ENCODE peak calls at places on chromosomes 1 and 21, in four cellular contexts. U is K562, C is GM12878, B is HepG2. X is an unnamed sample.

GRCh38 chr1:201275266-201275666 is 8.0 kb upstream of the PKP1 start:
- DNase-seq in C (no peak), U (no peak), B (no peak), X (no peak)

GRCh38 chr1:53442297-53442696 is 16.9 kb upstream of the DMRTB1 start:
- DNase-seq in U (peak), B (no peak), C (no peak), X (no peak)

GRCh38 chr1:172588296-172589291 is 55.6 kb downstream of the SUCO start:
- DNase-seq in B (peak), U (peak), C (no peak), X (no peak)

GRCh38 chr1:212219679-212220463 is 65.3 kb upstream of the PPP2R5A start:
- DNase-seq in C (no peak), B (no peak), U (peak), X (no peak)

GRCh38 chr1:207818971-207819451 is 67.2 kb downstream of the CD46 start:
- DNase-seq in B (no peak), U (no peak), C (no peak), X (no peak)

GRCh38 chr1:160541622-160542302 is 18.7 kb upstream of the SLAMF6 start:
- DNase-seq in B (no peak), C (no peak), U (peak), X (no peak)

GRCh38 chr1:1907098-1907736 is 7.8 kb upstream of the CALML6 start:
- DNase-seq in U (no peak), B (no peak), C (peak), X (no peak)

GRCh38 chr1:3432306-3432705 is 22.2 kb upstream of the ARHGEF16 start:
- DNase-seq in U (no peak), B (no peak), C (no peak), X (no peak)

GRCh38 chr21:39020751-39021474 is 162.3 kb downstream of the PSMG1 start:
- DNase-seq in U (no peak), B (peak), C (no peak), X (no peak)

GRCh38 chr21:44658913-44659595 is 1.3 kb downstream of the KRTAP12-3 start:
- DNase-seq in B (no peak), C (no peak), U (no peak), X (no peak)

GRCh38 chr1:157512036-157512969 is 40.0 kb downstream of the FCRL5 start:
- DNase-seq in U (no peak), C (peak), B (no peak), X (no peak)

GRCh38 chr1:174153825-174154107 is 5.6 kb upstream of the RABGAP1L start:
- DNase-seq in U (no peak), B (no peak), C (no peak), X (no peak)

GRCh38 chr1:175033931-175034330 is 10.7 kb upstream of the MRPS14 start:
- DNase-seq in C (no peak), B (no peak), U (no peak), X (no peak)

GRCh38 chr21:15559612-15560011 is 170.2 kb upstream of the USP25 start:
- DNase-seq in U (no peak), C (no peak), B (no peak), X (no peak)

GRCh38 chr1:77068013-77068412 is 151.2 kb downstream of the PIGK start:
- DNase-seq in B (no peak), C (no peak), U (no peak), X (no peak)

GRCh38 chr1:183956559-183957188 is 80.9 kb downstream of the COLGALT2 start:
- DNase-seq in C (peak), B (no peak), U (peak), X (no peak)

GRCh38 chr1:45929257-45929687 is 125.9 kb downstream of the MAST2 start:
- DNase-seq in U (peak), B (peak), C (no peak), X (peak)

GRCh38 chr1:7284839-7285435 is 486.2 kb upstream of the VAMP3 start:
- DNase-seq in B (no peak), C (no peak), U (no peak), X (no peak)

GRCh38 chr1:89489037-89489729 is 35.4 kb upstream of the LRRC8B start:
- DNase-seq in C (no peak), B (no peak), U (no peak), X (no peak)

GRCh38 chr1:172670791-172671190 is 11.9 kb downstream of the FASLG start:
- DNase-seq in U (no peak), B (no peak), C (no peak), X (no peak)

GRCh38 chr1:99266731-99267130 is 2.4 kb downstream of the PLPPR4 start:
- DNase-seq in C (no peak), B (no peak), U (no peak), X (no peak)

GRCh38 chr1:228378453-228379164 is 28.0 kb downstream of the TRIM11 start:
- DNase-seq in C (no peak), B (no peak), U (peak), X (peak)

GRCh38 chr1:206036661-206037455 is 13.2 kb upstream of the CTSE start:
- DNase-seq in B (no peak), U (no peak), C (no peak), X (no peak)

GRCh38 chr21:35428489-35428888 is 379.4 kb upstream of the RUNX1 start:
- DNase-seq in U (no peak), B (no peak), C (no peak), X (no peak)

GRCh38 chr1:50084389-50084788 is 24.3 kb upstream of the ELAVL4 start:
- DNase-seq in B (no peak), C (no peak), U (no peak), X (no peak)
- TF ChIP-seq SP1 in B (no peak), C (no peak), U (no peak), X (no peak)

DNA sequence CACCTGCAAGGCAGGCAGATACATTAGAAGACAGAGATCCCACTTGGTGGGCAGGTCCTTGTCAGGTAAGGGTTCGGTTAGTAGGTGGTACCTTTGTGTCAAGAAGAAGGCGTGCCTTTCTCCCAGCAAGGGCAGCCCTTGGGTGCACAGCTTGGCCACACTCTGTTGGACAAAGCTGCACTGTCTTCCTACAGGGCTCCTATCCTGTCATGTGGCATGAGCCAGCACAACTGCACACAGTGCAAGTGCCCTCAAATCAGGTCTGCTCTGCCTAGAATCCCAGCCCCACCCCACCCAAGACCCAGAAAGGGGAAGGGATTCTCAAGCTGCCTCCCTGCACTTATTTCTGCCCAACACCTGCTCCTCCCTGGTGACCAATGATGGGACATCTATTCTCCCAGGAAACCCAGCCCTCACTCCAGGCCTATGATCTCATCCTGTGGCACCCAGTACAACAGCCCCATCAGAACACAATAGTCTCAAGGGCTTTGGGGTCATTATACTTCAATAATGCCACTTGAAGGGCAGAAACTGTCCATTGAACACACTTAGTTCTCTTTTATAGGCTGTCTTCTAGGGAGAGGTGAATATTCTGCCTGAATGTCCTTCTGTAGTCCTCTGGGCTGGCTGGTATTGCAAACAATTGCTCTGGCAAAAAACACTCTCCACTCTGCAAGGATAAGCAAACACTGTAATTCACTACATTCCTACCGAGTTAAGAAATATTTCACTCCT is 43.0 kb upstream of the IGSF3 start:
- DNase-seq in C (no peak), B (no peak), U (no peak), X (no peak)
- TF ChIP-seq BHLHE40 in C (no peak), B (no peak), U (no peak), X (no peak)

GRCh38 chr1:21956720-21957552 is 19.8 kb upstream of the HSPG2 start:
- DNase-seq in B (no peak), C (no peak), U (peak), X (no peak)
- TF ChIP-seq SP1 in B (no peak), C (no peak), U (no peak), X (no peak)

GRCh38 chr1:110535985-110536384 is 17.0 kb upstream of the KCNA10 start:
- DNase-seq in C (no peak), U (no peak), B (no peak), X (no peak)
- TF ChIP-seq BHLHE40 in C (no peak), U (no peak), B (no peak), X (no peak)

DNA sequence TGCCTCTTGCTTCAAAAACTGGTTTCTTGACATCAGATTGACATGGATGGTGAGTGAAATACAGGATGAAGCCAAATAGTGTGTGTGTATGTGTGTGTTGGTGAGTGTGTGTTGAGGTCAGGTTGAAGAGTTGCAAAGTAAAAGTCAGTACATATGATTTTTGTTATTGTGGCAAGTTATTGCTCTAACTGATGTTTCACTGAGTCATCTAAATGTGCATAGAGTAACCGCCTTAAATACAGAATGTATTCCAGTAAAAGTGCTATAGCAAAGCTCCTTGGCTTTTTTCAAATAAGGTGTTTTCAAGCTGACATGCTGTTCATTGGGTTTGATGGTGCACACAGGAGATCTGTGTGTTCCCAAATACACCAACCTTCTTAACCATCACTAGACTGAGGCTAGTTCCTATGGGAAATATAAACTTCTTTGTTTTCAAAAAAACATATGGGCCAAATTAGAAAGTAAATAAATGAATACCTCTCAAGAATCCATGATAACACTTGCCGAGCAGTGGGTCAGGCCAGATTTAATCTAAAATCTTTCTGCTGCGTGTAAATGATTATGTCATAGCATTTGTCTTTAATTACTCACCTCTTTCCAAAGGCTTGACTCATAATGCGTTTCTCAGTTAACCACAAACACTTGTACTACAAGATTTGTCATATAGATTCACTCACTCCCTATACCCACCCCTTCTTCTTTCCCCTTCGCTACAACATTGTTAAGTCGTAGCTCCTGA is 151.1 kb downstream of the LYPLAL1 start:
- DNase-seq in C (no peak), B (no peak), U (no peak), X (no peak)
- TF ChIP-seq SP1 in C (no peak), B (no peak), U (no peak), X (no peak)

GRCh38 chr1:5351366-5351765 is 640.9 kb downstream of the NPHP4 start:
- DNase-seq in B (no peak), C (no peak), U (no peak), X (no peak)

GRCh38 chr1:5345556-5345955 is 646.7 kb downstream of the NPHP4 start:
- DNase-seq in B (no peak), U (no peak), C (no peak), X (no peak)

GRCh38 chr1:5343256-5344020 is 648.8 kb downstream of the NPHP4 start:
- DNase-seq in B (no peak), C (no peak), U (no peak), X (no peak)

GRCh38 chr1:5349526-5349925 is 642.7 kb downstream of the NPHP4 start:
- DNase-seq in U (no peak), C (no peak), B (no peak), X (no peak)

DNA sequence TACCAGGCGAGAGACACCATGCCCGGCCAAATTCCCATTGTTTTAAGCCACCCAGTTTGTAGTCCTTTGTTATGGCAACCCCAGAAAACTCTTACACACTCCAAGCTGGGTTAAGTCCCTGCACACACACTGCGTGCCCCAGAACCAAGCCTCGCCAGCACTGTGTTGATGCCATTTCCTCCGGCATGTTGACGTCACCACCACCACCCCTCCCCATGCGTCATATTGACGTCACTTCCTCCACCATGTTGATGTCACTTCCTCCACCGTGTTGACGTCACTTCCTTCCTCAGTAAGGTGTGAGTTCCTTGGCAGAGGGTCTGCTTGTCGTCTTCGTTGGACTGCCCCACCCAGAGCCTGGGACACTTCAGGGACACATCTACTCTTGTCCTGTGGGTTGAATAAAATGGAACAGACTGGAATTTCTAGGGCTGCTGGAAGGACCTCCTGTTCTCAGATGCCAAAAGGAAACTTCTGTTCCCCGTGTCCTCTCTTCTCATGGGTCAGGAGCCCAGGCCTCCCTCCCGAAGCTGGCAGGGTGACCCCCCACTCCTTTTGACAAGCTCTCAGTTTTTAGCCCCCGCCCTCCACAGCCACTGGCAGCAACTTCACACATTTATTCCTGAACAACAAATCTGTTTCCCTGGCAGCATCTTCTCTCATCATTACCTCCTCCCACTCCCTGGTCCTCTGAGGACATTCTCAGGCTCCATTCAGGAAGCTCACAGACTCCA is 643.3 kb downstream of the NPHP4 start:
- DNase-seq in C (no peak), B (no peak), U (peak), X (no peak)
- TF ChIP-seq BHLHE40 in C (no peak), B (no peak), U (no peak), X (no peak)

DNA sequence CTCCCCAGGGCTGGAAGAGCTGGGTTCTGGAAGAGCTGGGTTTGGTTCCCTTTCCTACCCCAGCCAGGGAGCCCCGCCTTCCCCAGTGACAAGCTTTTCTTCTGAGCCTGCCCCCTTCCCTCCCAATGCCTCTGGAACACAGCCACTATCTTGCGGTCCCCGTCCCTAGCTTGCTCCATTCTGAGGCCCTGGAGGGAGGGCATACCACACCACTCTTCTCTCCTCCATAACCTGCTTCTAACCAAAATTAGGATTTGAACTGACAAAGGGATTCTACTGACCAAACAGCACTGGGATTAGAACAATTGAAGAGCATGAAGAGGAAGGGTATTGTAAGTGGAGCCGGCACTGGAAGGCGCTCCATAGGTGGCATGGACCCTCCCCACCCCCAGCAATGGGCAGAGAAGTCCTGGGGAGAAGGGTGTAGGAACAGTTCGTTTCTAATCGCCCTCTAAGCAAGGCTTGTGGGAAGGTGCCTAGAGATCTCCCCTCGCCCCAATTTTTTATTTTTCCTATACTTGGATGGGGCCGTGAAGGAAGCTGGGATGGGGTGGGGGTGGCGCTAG is 690 bp downstream of the C1orf216 start:
- DNase-seq in U (peak), B (no peak), C (no peak), X (no peak)
- TF ChIP-seq SP1 in U (no peak), B (no peak), C (no peak), X (no peak)

GRCh38 chr1:19209439-19209989 is 552 bp downstream of the UBR4 start:
- DNase-seq in C (no peak), B (peak), U (peak), X (peak)
- TF ChIP-seq BHLHE40 in C (peak), B (peak), U (peak), X (no peak)

DNA sequence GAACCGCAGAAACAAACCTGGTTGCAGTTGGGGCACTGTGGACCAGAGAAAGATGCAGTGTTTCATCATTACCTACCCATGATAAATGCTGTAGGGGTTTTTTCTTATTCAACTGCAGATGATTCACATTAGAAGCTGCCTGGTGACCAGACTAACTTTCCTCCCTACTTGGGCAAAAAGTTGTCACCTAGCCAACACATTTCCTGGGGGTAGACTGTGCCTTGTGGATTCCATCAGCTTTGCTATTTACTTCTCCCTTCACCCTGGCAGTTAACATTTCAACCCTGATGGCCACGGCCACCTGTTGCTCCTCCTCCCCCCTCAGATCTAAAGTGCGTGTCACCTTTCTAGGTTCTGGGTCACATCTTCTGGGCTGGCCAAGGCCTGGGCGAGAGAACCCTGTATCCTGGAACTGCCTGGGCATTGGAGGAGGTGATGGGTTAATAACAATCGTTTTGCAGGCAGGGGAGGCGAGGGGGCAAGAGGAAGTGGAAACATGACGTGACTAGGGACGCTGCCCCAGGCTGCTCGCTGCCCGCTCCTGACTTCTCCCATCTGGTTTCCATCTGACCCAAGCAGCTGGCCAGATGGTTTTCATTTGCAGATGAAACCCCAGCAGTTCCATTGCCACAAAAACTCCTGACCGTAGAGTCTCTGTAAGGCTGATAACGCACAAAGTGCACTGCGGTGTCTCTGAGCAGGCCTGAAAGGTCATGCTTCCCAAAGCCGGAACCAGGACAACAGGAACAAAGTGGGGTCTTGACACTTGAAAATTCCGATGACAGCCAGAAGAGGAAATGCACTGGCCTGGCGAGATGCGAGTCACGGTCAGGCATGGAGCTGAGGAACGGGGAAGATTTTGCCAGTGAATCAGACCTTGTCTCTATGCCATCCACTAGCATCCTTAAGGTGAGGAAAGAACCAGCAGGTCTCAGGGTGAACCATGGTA is 36.6 kb downstream of the CAPZB start:
- DNase-seq in C (no peak), U (no peak), B (no peak), X (no peak)
- TF ChIP-seq SP1 in C (no peak), U (no peak), B (no peak), X (no peak)

GRCh38 chr1:165344198-165344597 is 12.3 kb downstream of the LMX1A start:
- DNase-seq in U (no peak), B (no peak), C (no peak), X (no peak)
- TF ChIP-seq BHLHE40 in U (no peak), B (no peak), C (no peak), X (no peak)